ENCODE peak calls at places on chromosomes 2 and 18, in nine cellular contexts. O, Q, A, N, S, L, I, E and V are unnamed samples.

GRCh38 chr2:195548198-195548940 is 108.7 kb upstream of the SLC39A10 start:
- DNase-seq in I (no peak), L (no peak), N (no peak), O (no peak), Q (no peak), A (no peak), E (no peak), S (no peak), V (no peak)

GRCh38 chr18:63648241-63648640 is 4.2 kb upstream of the SERPINB4 start:
- DNase-seq in S (no peak), L (no peak), N (no peak), O (no peak), E (no peak), I (no peak), A (no peak), Q (no peak), V (no peak)

GRCh38 chr2:63055510-63056308 is 5.1 kb downstream of the OTX1 start:
- DNase-seq in L (no peak), N (no peak), O (no peak), A (no peak), I (no peak), Q (no peak), E (no peak), S (no peak), V (no peak)

GRCh38 chr2:206457188-206457634 is 13.9 kb downstream of the ADAM23 start:
- DNase-seq in S (no peak), L (no peak), E (no peak), Q (no peak), A (no peak), O (no peak), N (no peak), I (no peak), V (no peak)

GRCh38 chr18:22467760-22468553 is 50.2 kb upstream of the CTAGE1 start:
- DNase-seq in O (no peak), L (no peak), A (peak; percentile 88), E (no peak), I (peak; percentile 92), N (no peak), Q (no peak), S (no peak), V (no peak)

GRCh38 chr2:85766214-85766613 is 12.4 kb downstream of the ATOH8 start:
- DNase-seq in O (no peak), E (no peak), Q (no peak), N (no peak), S (no peak), L (no peak), A (no peak), I (peak; percentile 47), V (no peak)

GRCh38 chr2:229714080-229714735 is at the start of gene DNER:
- DNase-seq in A (no peak), S (no peak), O (no peak), L (peak; percentile 79), N (no peak), I (no peak), Q (peak; percentile 30), E (peak; percentile 42), V (peak; percentile 66)

GRCh38 chr2:215921884-215922283 is 91.5 kb downstream of the MREG start:
- DNase-seq in L (no peak), A (peak; percentile 31), N (peak; percentile 52), Q (no peak), I (peak; percentile 90), S (no peak), E (no peak), O (no peak), V (peak; percentile 29)

GRCh38 chr2:12007282-12007681 is 260.9 kb downstream of the LPIN1 start:
- DNase-seq in S (no peak), E (no peak), N (no peak), O (no peak), A (no peak), Q (no peak), I (no peak), L (no peak), V (no peak)

GRCh38 chr2:238847432-238847801 is 468 bp upstream of the TWIST2 start:
- DNase-seq in Q (no peak), S (no peak), N (no peak), O (no peak), A (no peak), E (no peak), L (no peak), I (peak; percentile 23), V (no peak)

GRCh38 chr2:795245-796041 is 118.2 kb upstream of the TMEM18 start:
- DNase-seq in O (no peak), S (no peak), Q (no peak), A (no peak), E (no peak), L (no peak), N (no peak), I (no peak), V (no peak)

GRCh38 chr2:238403632-238404405 is 22.9 kb upstream of the ASB1 start:
- DNase-seq in I (no peak), Q (no peak), N (no peak), L (no peak), S (no peak), O (no peak), E (no peak), A (no peak), V (no peak)

DNA sequence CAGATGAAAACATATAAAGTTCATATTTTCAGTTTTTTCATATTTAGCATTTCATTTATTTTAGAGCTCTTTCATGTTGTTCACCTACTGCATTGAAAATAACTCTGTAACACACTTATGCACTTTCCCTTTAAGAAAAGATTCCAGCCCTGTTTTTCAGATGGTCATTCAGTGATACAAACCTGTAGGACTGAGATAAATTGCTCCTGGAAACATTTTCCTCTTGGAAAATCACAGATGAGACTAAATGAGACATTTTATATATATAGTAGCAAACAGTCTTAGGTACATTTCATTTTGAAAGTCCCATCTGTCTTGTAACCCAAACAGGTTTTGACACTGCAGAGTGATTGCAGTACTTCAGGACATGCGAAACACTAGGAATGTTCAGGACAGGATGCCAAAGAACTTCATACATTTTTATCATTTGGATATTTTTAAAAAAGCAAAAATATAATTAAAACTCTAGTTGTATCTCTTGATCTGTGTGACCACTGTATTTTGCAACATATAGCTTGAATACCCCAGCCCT is 412.4 kb downstream of the MTX2 start:
- DNase-seq in E (no peak), S (no peak), O (no peak), A (no peak), L (no peak), I (no peak), N (no peak), Q (no peak), V (no peak)
- H3K27ac ChIP-seq in E (no peak overlapping the region), S (no peak overlapping the region), O (no peak overlapping the region), A (no peak overlapping the region), L (no peak overlapping the region), I (no peak overlapping the region), N (no peak overlapping the region), Q (no peak overlapping the region), V (no peak overlapping the region)

DNA sequence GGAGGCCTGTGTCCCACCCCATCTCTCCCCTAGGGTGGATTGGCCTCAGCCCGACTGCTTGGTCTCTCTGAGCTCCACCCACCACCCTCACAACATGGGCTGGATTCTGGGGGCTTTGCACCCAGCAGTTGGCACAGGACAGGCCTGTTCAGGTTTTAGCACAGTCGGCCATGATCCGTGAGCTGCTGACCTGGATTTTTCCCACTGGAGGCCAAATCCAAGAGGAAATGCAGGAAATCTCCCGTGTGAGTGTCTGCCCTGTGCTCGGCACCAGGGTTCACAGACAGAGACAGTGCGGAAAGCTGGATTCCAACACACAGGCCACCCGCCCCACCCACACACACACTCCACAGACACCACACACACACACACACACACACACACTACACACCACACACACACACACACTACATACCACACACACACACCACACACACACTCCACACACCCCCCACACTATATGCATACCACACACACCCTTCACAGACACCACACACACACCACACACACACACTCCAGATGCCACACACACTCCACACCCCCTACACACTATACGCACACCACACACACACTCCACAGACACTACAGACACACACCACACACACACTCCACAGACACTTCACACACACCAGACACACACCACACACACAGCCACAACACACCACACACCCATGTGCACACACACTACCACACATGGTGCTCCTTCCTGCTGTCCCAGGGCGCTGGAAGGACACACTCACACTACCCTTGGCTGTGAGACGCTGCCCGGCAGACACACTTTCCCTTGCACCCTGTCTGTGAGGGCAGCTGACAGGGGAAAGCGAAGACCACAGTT is 14.1 kb downstream of the MBP start:
- DNase-seq in L (no peak), N (peak; percentile 38), I (no peak), A (no peak), E (no peak), S (no peak), Q (no peak), O (no peak), V (no peak)
- TF ChIP-seq POLR2A in L (no peak), N (no peak), I (no peak), A (no peak), E (no peak), S (no peak), Q (no peak), O (no peak), V (no peak)

GRCh38 chr2:181072486-181072885 is 92.1 kb downstream of the UBE2E3 start:
- DNase-seq in I (peak; percentile 58), E (no peak), A (no peak), Q (no peak), O (no peak), S (no peak), L (no peak), N (no peak), V (no peak)

GRCh38 chr2:181073896-181074295 is 93.5 kb downstream of the UBE2E3 start:
- DNase-seq in N (no peak), L (no peak), E (no peak), I (no peak), Q (no peak), A (no peak), S (no peak), O (no peak), V (no peak)

GRCh38 chr2:181074457-181074856 is 94.1 kb downstream of the UBE2E3 start:
- DNase-seq in I (peak; percentile 33), L (no peak), Q (no peak), N (no peak), E (no peak), A (no peak), S (no peak), O (no peak), V (no peak)

GRCh38 chr2:181076666-181077065 is 96.3 kb downstream of the UBE2E3 start:
- DNase-seq in L (no peak), S (no peak), I (no peak), N (no peak), Q (no peak), E (no peak), O (no peak), A (no peak), V (no peak)

DNA sequence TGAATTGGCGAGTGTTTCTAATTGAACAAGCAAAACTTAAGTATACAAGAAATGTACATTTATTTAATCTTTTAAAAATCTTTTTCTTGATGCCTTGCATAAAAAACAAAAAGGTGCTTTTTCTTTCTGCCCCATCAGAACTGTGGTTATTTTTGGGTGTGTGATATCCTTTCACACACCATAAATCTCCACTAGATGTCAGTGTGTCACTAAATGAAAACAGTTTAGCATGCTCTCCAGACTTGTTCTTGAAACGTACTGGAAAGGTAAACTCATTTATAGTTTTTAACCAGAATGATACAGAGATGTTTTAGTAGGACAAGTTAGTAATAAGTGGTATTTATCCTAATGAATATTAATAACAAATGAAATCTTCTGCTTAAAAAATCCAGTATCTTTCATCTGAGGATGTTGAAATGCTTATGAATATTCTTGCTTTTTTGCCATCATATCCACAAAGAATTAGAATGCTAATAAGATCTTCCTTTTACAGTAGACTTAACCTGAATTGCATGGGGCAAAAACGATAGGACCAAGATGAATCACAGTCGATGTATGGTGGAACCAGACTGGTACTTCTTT is 96.8 kb downstream of the UBE2E3 start:
- DNase-seq in I (peak; percentile 56), S (no peak), E (no peak), A (peak; percentile 53), L (no peak), O (no peak), N (no peak), Q (no peak), V (no peak)
- H3K27ac ChIP-seq in I (no peak overlapping the region), S (no peak overlapping the region), E (no peak overlapping the region), A (no peak overlapping the region), L (no peak overlapping the region), O (no peak overlapping the region), N (no peak overlapping the region), Q (no peak overlapping the region), V (no peak overlapping the region)

GRCh38 chr2:233408366-233409285 is 54.3 kb downstream of the DGKD start:
- DNase-seq in I (no peak), Q (no peak), E (peak; percentile 15), S (no peak), N (peak; percentile 48), A (no peak), L (no peak), O (no peak), V (peak; percentile 40)
- TF ChIP-seq POLR2A in I (no peak), Q (no peak), E (no peak), S (no peak), N (no peak), A (no peak), L (no peak), O (no peak), V (no peak)